ENCODE peak calls at places on chromosomes 1 and 21, in eight cellular contexts. A, B, K, C, P, M, W and V are unnamed samples.

GRCh38 chr1:31183927-31184554 is 55.6 kb downstream of the NKAIN1 start:
- DNase-seq in A (peak), B (peak), K (peak), C (no peak), P (peak), M (peak), W (no peak), V (peak)

GRCh38 chr1:18941221-18942141 is 15.0 kb downstream of the IFFO2 start:
- DNase-seq in A (peak), B (no peak), K (peak), C (no peak), P (no peak), M (no peak), W (peak), V (no peak)

GRCh38 chr1:1011388-1011949 is 1.8 kb upstream of the ISG15 start:
- DNase-seq in A (no peak), B (no peak), K (no peak), C (no peak), P (no peak), M (no peak), W (no peak), V (no peak)

GRCh38 chr21:41342035-41342434 is 19.8 kb upstream of the MX2 start:
- DNase-seq in A (no peak), B (no peak), K (no peak), C (no peak), P (no peak), M (no peak), W (no peak), V (no peak)

GRCh38 chr1:183022202-183023145 is 746 bp upstream of the LAMC1 start:
- DNase-seq in A (peak), B (peak), K (peak), C (peak), P (peak), M (no peak), W (peak), V (no peak)

GRCh38 chr1:245788269-245788668 is 633.5 kb downstream of the KIF26B start:
- DNase-seq in A (peak), B (no peak), K (peak), C (no peak), P (no peak), M (no peak), W (peak), V (no peak)

GRCh38 chr1:67791686-67792475 is 41.4 kb downstream of the GNG12 start:
- DNase-seq in A (peak), B (no peak), K (peak), C (no peak), P (no peak), M (no peak), W (peak), V (no peak)

GRCh38 chr1:72282690-72283203 is 408 bp upstream of the NEGR1 start:
- DNase-seq in A (peak), B (peak), K (peak), C (peak), P (peak), M (peak), W (peak), V (peak)

GRCh38 chr1:39835110-39835509 is 46.4 kb upstream of the BMP8B start:
- DNase-seq in A (no peak), B (no peak), K (no peak), C (no peak), P (no peak), M (no peak), W (no peak), V (peak)

GRCh38 chr1:35564884-35565741 is 7.5 kb downstream of the NCDN start:
- DNase-seq in A (no peak), B (no peak), K (no peak), C (no peak), P (no peak), M (no peak), W (no peak), V (no peak)

GRCh38 chr1:84613026-84613425 is 38.8 kb upstream of the CTBS start:
- DNase-seq in A (peak), B (no peak), K (no peak), C (no peak), P (no peak), M (no peak), W (no peak), V (no peak)

GRCh38 chr1:180931529-180931928 is 18.8 kb downstream of the KIAA1614 start:
- DNase-seq in A (no peak), B (no peak), K (no peak), C (no peak), P (no peak), M (no peak), W (no peak), V (no peak)

GRCh38 chr1:22689505-22689904 is 21.1 kb upstream of the EPHB2 start:
- DNase-seq in A (peak), B (no peak), K (peak), C (no peak), P (no peak), M (peak), W (peak), V (no peak)

GRCh38 chr1:92298213-92298572 is 594 bp downstream of the GLMN start:
- DNase-seq in A (no peak), B (no peak), K (no peak), C (no peak), P (no peak), M (no peak), W (no peak), V (no peak)

GRCh38 chr1:64917328-64917861 is 49.0 kb downstream of the JAK1 start:
- DNase-seq in A (peak), B (no peak), K (peak), C (peak), P (no peak), M (no peak), W (peak), V (no peak)

GRCh38 chr1:110380667-110381283 is 10.1 kb downstream of the SLC16A4 start:
- DNase-seq in A (peak), B (no peak), K (peak), C (no peak), P (no peak), M (peak), W (no peak), V (no peak)

GRCh38 chr1:27601321-27601770 is 2.6 kb downstream of the AHDC1 start:
- DNase-seq in A (no peak), B (no peak), K (no peak), C (no peak), P (no peak), M (no peak), W (no peak), V (no peak)

GRCh38 chr1:2504224-2504948 is 22.0 kb downstream of the PANK4 start:
- DNase-seq in A (no peak), B (no peak), K (no peak), C (no peak), P (no peak), M (no peak), W (no peak), V (no peak)

GRCh38 chr1:47147047-47147785 is 10.0 kb downstream of the CYP4A22 start:
- DNase-seq in A (no peak), B (no peak), K (no peak), C (no peak), P (no peak), M (no peak), W (no peak), V (no peak)

GRCh38 chr1:158830074-158830677 is 975 bp upstream of the MNDA start:
- DNase-seq in A (no peak), B (no peak), K (no peak), C (no peak), P (peak), M (no peak), W (no peak), V (no peak)

GRCh38 chr1:52906135-52906603 is 15.4 kb downstream of the ECHDC2 start:
- DNase-seq in A (no peak), B (no peak), K (no peak), C (no peak), P (no peak), M (no peak), W (no peak), V (no peak)

GRCh38 chr1:222784916-222785315 is 29.9 kb upstream of the DISP1 start:
- DNase-seq in A (no peak), B (no peak), K (no peak), C (no peak), P (no peak), M (no peak), W (no peak), V (no peak)

GRCh38 chr1:201597551-201598230 is 58.8 kb downstream of the NAV1 start:
- DNase-seq in A (no peak), B (no peak), K (no peak), C (no peak), P (no peak), M (peak), W (no peak), V (no peak)

GRCh38 chr1:44650159-44650831 is 24.0 kb downstream of the TMEM53 start:
- DNase-seq in A (no peak), B (no peak), K (no peak), C (no peak), P (no peak), M (no peak), W (no peak), V (no peak)

GRCh38 chr1:76862447-76862846 is 4.8 kb upstream of the ST6GALNAC5 start:
- DNase-seq in A (peak), B (no peak), K (peak), C (no peak), P (no peak), M (no peak), W (peak), V (no peak)

GRCh38 chr1:22778842-22779520 is 68.3 kb downstream of the EPHB2 start:
- DNase-seq in A (no peak), B (no peak), K (no peak), C (no peak), P (no peak), M (no peak), W (no peak), V (no peak)

GRCh38 chr1:102096162-102096561 is 99.4 kb upstream of the OLFM3 start:
- DNase-seq in A (no peak), B (no peak), K (no peak), C (no peak), P (no peak), M (no peak), W (no peak), V (no peak)

GRCh38 chr1:13749543-13750307 is 49.7 kb downstream of the PRDM2 start:
- DNase-seq in A (peak), B (peak), K (no peak), C (peak), P (peak), M (no peak), W (peak), V (no peak)

GRCh38 chr1:155103325-155103724 is 24.4 kb upstream of the EFNA1 start:
- DNase-seq in A (no peak), B (no peak), K (no peak), C (no peak), P (no peak), M (no peak), W (no peak), V (no peak)

GRCh38 chr1:33930346-33931114 is 66.7 kb downstream of the HMGB4 start:
- DNase-seq in A (no peak), B (no peak), K (no peak), C (no peak), P (no peak), M (no peak), W (no peak), V (no peak)

GRCh38 chr1:234149217-234149616 is 224.0 kb upstream of the COA6 start:
- DNase-seq in A (peak), B (no peak), K (no peak), C (no peak), P (no peak), M (no peak), W (peak), V (no peak)

GRCh38 chr1:6911974-6912373 is 126.7 kb downstream of the CAMTA1 start:
- DNase-seq in A (peak), B (no peak), K (no peak), C (no peak), P (no peak), M (no peak), W (no peak), V (no peak)

GRCh38 chr1:102566182-102566581 is 542.1 kb downstream of the COL11A1 start:
- DNase-seq in A (no peak), B (no peak), K (no peak), C (no peak), P (no peak), M (no peak), W (no peak), V (no peak)

GRCh38 chr1:168729405-168729802 is 398 bp upstream of the DPT start:
- DNase-seq in A (no peak), B (no peak), K (no peak), C (no peak), P (no peak), M (no peak), W (no peak), V (no peak)

GRCh38 chr1:156838972-156839371 is 19.9 kb downstream of the INSRR start:
- DNase-seq in A (no peak), B (peak), K (no peak), C (no peak), P (peak), M (no peak), W (no peak), V (no peak)